ENCODE peak calls at places on chromosome 2, in ten cellular contexts. P is transverse colon, N is SK-N-MC, E is sigmoid colon, O is HL-60, Y is stomach, X is SK-N-SH, B is breast epithelium, F is K562, C is spleen. L is an unnamed sample.

GRCh38 chr2:28252308-28252707 is 140.3 kb upstream of the FOSL2 start:
- DNase-seq in C (no peak), Y (no peak), O (no peak), P (no peak), N (no peak), E (no peak), B (no peak), F (no peak), X (no peak), L (no peak)

GRCh38 chr2:33242845-33243244 is 233.6 kb upstream of the RASGRP3 start:
- DNase-seq in E (no peak), B (no peak), X (no peak), F (no peak), Y (no peak), C (no peak), O (no peak), N (no peak), P (no peak), L (no peak)

GRCh38 chr2:81084101-81084500 is 779.5 kb upstream of the LRRTM1 start:
- DNase-seq in C (no peak), O (no peak), B (no peak), F (no peak), P (no peak), Y (no peak), N (peak), E (no peak), X (no peak), L (no peak)

GRCh38 chr2:26580751-26581150 is 60.4 kb downstream of the CIB4 start:
- DNase-seq in O (no peak), E (peak), X (peak), C (peak), F (no peak), P (no peak), B (no peak), N (no peak), Y (no peak), L (no peak)

GRCh38 chr2:196413821-196414274 is 225.7 kb upstream of the CCDC150 start:
- DNase-seq in P (no peak), O (no peak), F (no peak), Y (no peak), B (no peak), N (no peak), C (peak), E (no peak), X (no peak), L (no peak)

GRCh38 chr2:15363142-15363541 is 198.0 kb downstream of the NBAS start:
- DNase-seq in C (no peak), F (no peak), X (no peak), Y (no peak), O (no peak), P (no peak), N (no peak), B (no peak), E (no peak), L (no peak)

GRCh38 chr2:71151620-71152019 is 21.2 kb downstream of the MPHOSPH10 start:
- DNase-seq in Y (no peak), O (no peak), E (no peak), P (no peak), F (no peak), C (no peak), B (no peak), N (no peak), X (no peak), L (no peak)

GRCh38 chr2:83067947-83068346 is 1391.1 kb downstream of the SUCLG1 start:
- DNase-seq in Y (no peak), E (no peak), O (no peak), B (no peak), C (no peak), P (no peak), N (no peak), X (no peak), F (no peak), L (no peak)

GRCh38 chr2:73243884-73244570 is 9.9 kb downstream of the CCT7 start:
- DNase-seq in P (no peak), Y (no peak), X (peak), C (no peak), N (no peak), B (peak), F (no peak), O (no peak), E (no peak), L (peak)

GRCh38 chr2:181177376-181177775 is 197.0 kb downstream of the UBE2E3 start:
- DNase-seq in F (no peak), X (no peak), B (no peak), O (no peak), P (no peak), C (no peak), Y (no peak), N (no peak), E (no peak), L (no peak)

GRCh38 chr2:84481702-84482101 is 22.6 kb upstream of the SUCLG1 start:
- DNase-seq in X (no peak), O (no peak), P (no peak), E (no peak), Y (no peak), C (no peak), N (no peak), B (no peak), F (no peak), L (no peak)

GRCh38 chr2:44291281-44292248 is 16.3 kb downstream of the SLC3A1 start:
- DNase-seq in P (peak), F (no peak), X (peak), Y (peak), C (no peak), B (no peak), N (no peak), E (no peak), O (peak), L (peak)

GRCh38 chr2:67825476-67825875 is 237.3 kb downstream of the C1D start:
- DNase-seq in E (no peak), B (no peak), X (no peak), F (no peak), N (no peak), Y (no peak), P (no peak), C (no peak), O (no peak), L (no peak)

GRCh38 chr2:214671330-214671850 is 138.1 kb downstream of the BARD1 start:
- DNase-seq in C (no peak), F (no peak), N (no peak), P (no peak), Y (no peak), O (no peak), E (no peak), B (no peak), X (no peak), L (no peak)

GRCh38 chr2:164620873-164621760 is at the start of gene GRB14:
- DNase-seq in F (no peak), P (peak), Y (peak), C (peak), B (no peak), X (peak), N (no peak), O (no peak), E (no peak), L (peak)

GRCh38 chr2:201696151-201696659 is 2.2 kb downstream of the MPP4 start:
- DNase-seq in Y (no peak), E (no peak), O (no peak), X (no peak), P (no peak), F (no peak), N (no peak), B (no peak), C (no peak), L (no peak)

GRCh38 chr2:102412199-102412598 is 10.8 kb upstream of the IL18RAP start:
- DNase-seq in B (no peak), P (no peak), O (no peak), C (no peak), F (no peak), E (no peak), Y (no peak), N (no peak), X (no peak), L (no peak)

GRCh38 chr2:148926291-148926961 is 51.4 kb downstream of the KIF5C start:
- DNase-seq in O (peak), F (peak), P (peak), Y (peak), X (peak), E (no peak), B (no peak), N (no peak), C (peak), L (no peak)

GRCh38 chr2:217964255-217964654 is 38.5 kb downstream of the TNS1 start:
- DNase-seq in N (no peak), C (peak), P (no peak), Y (no peak), F (no peak), B (peak), X (no peak), O (no peak), E (no peak), L (no peak)

GRCh38 chr2:108199726-108200125 is 40.0 kb upstream of the SULT1C3 start:
- DNase-seq in O (no peak), B (no peak), F (no peak), X (no peak), C (no peak), E (no peak), Y (no peak), P (no peak), N (no peak), L (no peak)

GRCh38 chr2:133333189-133333588 is 235.1 kb downstream of the NCKAP5 start:
- DNase-seq in P (no peak), B (no peak), E (no peak), C (no peak), N (no peak), X (no peak), Y (no peak), F (no peak), O (no peak), L (no peak)

GRCh38 chr2:120765911-120766757 is 30.5 kb downstream of the GLI2 start:
- DNase-seq in O (no peak), F (no peak), X (peak), P (peak), C (peak), Y (peak), B (peak), N (no peak), E (peak), L (no peak)

GRCh38 chr2:24228470-24228869 is 53.6 kb downstream of the FAM228A start:
- DNase-seq in O (no peak), B (no peak), X (no peak), Y (no peak), E (no peak), P (no peak), F (no peak), N (no peak), C (no peak), L (no peak)

GRCh38 chr2:163812926-163813520 is 77.2 kb upstream of the FIGN start:
- DNase-seq in C (no peak), F (no peak), B (no peak), O (no peak), E (no peak), X (no peak), P (no peak), N (no peak), Y (no peak), L (no peak)

GRCh38 chr2:126864861-126865260 is 33.8 kb upstream of the TEX51 start:
- DNase-seq in C (no peak), N (no peak), O (no peak), F (no peak), X (no peak), E (no peak), B (no peak), Y (no peak), P (no peak), L (no peak)

GRCh38 chr2:233638836-233639235 is 2.6 kb downstream of the UGT1A10 start:
- DNase-seq in C (no peak), N (no peak), Y (no peak), P (peak), X (no peak), O (no peak), E (no peak), B (no peak), F (no peak), L (no peak)

GRCh38 chr2:128390256-128390990 is 71.8 kb upstream of the HS6ST1 start:
- DNase-seq in E (peak), Y (no peak), X (no peak), F (no peak), C (peak), N (no peak), B (no peak), P (no peak), O (no peak), L (no peak)

GRCh38 chr2:74045454-74045853 is 60.7 kb downstream of the TET3 start:
- DNase-seq in E (no peak), F (no peak), N (no peak), O (no peak), P (no peak), Y (no peak), C (no peak), B (peak), X (no peak), L (no peak)

GRCh38 chr2:74925361-74925786 is 33.1 kb upstream of the POLE4 start:
- DNase-seq in F (no peak), B (no peak), C (no peak), O (no peak), N (no peak), P (no peak), Y (no peak), E (no peak), X (no peak), L (no peak)

GRCh38 chr2:222305510-222306392 is 7.0 kb upstream of the PAX3 start:
- DNase-seq in N (no peak), C (peak), F (no peak), E (no peak), X (peak), P (no peak), Y (no peak), O (peak), B (no peak), L (no peak)

GRCh38 chr2:121284424-121285076 is 452 bp downstream of the TFCP2L1 start:
- DNase-seq in O (no peak), P (no peak), E (no peak), Y (no peak), N (no peak), B (no peak), X (peak), F (peak), C (peak), L (no peak)

GRCh38 chr2:85448840-85449588 is 30.5 kb downstream of the SH2D6 start:
- DNase-seq in P (no peak), E (no peak), C (no peak), F (no peak), X (no peak), B (no peak), O (no peak), Y (no peak), N (no peak), L (no peak)

GRCh38 chr2:217903859-217904613 is 98.8 kb downstream of the TNS1 start:
- DNase-seq in F (no peak), X (peak), P (peak), O (no peak), Y (peak), C (no peak), N (no peak), B (no peak), E (peak), L (peak)

GRCh38 chr2:7963787-7964186 is 718.1 kb upstream of the ID2 start:
- DNase-seq in X (no peak), C (no peak), F (no peak), N (no peak), Y (no peak), O (no peak), E (no peak), P (no peak), B (no peak), L (no peak)

GRCh38 chr2:98455494-98455976 is 10.9 kb downstream of the INPP4A start:
- DNase-seq in N (no peak), F (no peak), B (no peak), E (peak), X (no peak), P (no peak), C (peak), O (peak), Y (no peak), L (no peak)
- TF ChIP-seq POLR2AphosphoS5 in N (no peak), F (no peak), B (no peak), E (no peak), X (no peak), P (peak), C (no peak), O (no peak), Y (no peak), L (no peak)

DNA sequence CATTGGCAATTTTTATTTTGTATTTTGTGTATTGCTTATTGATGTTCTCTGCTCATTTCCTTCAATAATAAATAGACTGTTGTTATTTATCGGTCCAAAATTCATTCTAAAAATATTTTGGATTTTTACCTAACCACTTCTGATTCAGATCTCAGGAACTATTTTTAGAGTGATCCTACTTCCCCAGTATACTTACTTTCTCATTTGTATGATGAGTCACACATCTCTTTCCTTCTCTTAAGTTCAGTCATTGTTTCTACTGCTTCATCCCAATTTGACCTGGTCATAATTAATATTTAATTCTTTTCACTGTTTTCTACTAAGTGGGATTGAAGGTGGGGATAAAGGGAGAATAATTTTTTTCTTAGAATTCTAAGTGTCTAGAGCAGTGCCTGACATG is 75.1 kb downstream of the AGPS start:
- DNase-seq in X (no peak), N (no peak), E (no peak), O (no peak), P (no peak), F (no peak), Y (no peak), C (no peak), B (no peak), L (no peak)
- H3K27ac ChIP-seq in X (no peak), N (no peak), E (no peak), O (no peak), P (no peak), F (no peak), Y (no peak), C (no peak), B (no peak), L (no peak)

DNA sequence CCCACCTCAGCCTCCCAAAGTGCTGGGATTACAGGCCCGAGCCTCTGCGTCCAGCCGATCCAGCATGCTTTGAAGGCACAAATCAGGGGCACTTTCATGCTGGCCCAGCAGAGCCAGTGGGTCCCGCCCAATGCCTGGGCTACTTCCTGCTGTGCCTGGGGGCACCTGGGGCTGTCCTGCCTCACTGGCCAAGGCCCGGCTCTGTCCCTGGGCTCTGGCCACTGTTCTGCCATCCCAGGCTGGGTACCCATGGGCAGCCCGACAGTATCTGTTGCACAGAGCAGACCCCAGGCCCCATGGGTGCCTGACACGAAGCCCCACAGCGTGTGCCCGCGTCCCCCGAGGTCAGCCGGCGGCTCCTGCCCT is 6.8 kb upstream of the GAL3ST2 start:
- DNase-seq in P (no peak), C (peak), B (no peak), E (peak), X (peak), Y (no peak), O (no peak), N (no peak), F (no peak), L (no peak)
- TF ChIP-seq POLR2AphosphoS5 in P (no peak), C (peak), B (no peak), E (no peak), X (no peak), Y (no peak), O (peak), N (no peak), F (no peak), L (no peak)

DNA sequence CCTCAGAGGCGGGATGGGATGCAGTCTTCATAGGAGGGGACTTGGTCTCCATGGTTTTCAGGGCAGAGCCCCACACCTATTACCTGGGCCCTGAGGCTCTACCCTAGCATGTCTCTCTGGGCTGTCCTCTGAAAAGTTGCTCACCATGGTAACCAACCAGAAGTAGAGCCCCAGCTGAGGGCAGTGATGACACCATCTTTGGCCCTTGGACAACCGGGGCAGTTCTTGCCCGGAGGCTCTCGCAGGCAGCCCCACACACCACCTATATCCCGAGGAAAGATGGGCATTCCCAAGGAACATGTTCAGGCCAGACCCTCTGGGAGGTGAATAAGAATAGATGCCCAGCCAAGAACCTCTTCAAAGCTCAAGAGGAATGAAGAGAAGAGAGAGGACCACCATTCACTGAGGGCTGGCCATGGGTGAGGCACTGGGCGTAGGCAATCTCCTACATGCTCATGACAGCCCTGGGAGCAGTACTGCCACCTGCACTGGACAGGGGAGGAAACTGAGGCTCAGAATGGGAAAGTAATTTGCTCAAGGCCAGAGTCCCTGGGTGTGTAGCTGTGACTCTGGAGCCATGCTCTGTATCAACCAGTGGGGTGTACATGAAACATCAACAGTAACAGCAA is 72.5 kb downstream of the HS1BP3 start:
- DNase-seq in Y (no peak), C (peak), B (no peak), X (no peak), P (no peak), O (no peak), F (no peak), N (no peak), E (peak), L (no peak)
- H3K27ac ChIP-seq in Y (peak), C (peak), B (peak), X (no peak), P (peak), O (no peak), F (peak), N (no peak), E (peak), L (peak)

DNA sequence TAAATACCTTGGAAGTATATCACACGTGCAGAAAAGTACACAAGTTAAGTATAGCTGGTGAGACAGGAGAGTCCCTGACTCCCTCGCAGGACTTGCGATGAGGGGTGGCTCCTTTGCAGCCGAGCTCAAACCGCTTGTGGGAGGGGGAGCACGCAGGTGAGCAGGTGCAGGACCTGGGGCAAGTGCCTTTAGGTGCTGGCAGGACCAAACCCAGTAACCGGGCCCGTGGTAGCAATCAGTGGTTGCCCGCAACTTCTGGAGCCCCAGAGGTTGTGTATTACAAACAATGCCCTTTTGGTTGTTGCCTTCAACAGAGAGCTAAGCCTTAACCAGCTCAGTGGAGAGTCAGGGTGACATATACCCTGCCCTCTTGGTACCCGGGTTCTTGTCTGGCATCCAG is 132.8 kb downstream of the PARD3B start:
- DNase-seq in C (peak), X (no peak), B (no peak), O (no peak), P (no peak), F (no peak), Y (no peak), N (no peak), E (no peak), L (no peak)
- TF ChIP-seq POLR2AphosphoS5 in C (no peak), X (no peak), B (no peak), O (no peak), P (no peak), F (no peak), Y (no peak), N (no peak), E (no peak), L (no peak)